ENCODE peak calls at places on chromosome 21, in nine cellular contexts. M is aorta; L is hippocampal formation; D is heart left ventricle; K is AG20443; X is retinal pigment epithelial cell; H is spleen; E is stimulated activated CD8-positive, alpha-beta memory T cell treated with anti-CD3 and anti-CD28 coated beads, Interleukin-15, amount 100 ng/mL, for 1 hour; Z is neural crest cell. P is an unnamed sample.

GRCh38 chr21:43994085-43994484 is 18.0 kb upstream of the TRAPPC10 start:
- DNase-seq in X (no peak), K (no peak), D (no peak), M (no peak), H (no peak), Z (no peak), E (no peak), L (no peak), P (no peak)

GRCh38 chr21:37536616-37537278 is 170.2 kb downstream of the DYRK1A start:
- DNase-seq in X (no peak), H (no peak), M (no peak), L (no peak), D (no peak), E (no peak), Z (no peak), K (no peak), P (no peak)

GRCh38 chr21:44461438-44462089 is 6.3 kb downstream of the LRRC3 start:
- DNase-seq in X (no peak), D (no peak), M (no peak), H (no peak), L (no peak), Z (no peak), E (no peak), K (peak; percentile 53), P (no peak)

GRCh38 chr21:46393941-46394818 is 64.5 kb upstream of the DIP2A start:
- DNase-seq in Z (no peak), E (no peak), L (no peak), H (no peak), X (no peak), M (no peak), K (no peak), D (no peak), P (no peak)

GRCh38 chr21:33531007-33531406 is 10.9 kb downstream of the GART start:
- DNase-seq in Z (no peak), H (no peak), E (no peak), L (no peak), M (no peak), D (no peak), X (no peak), K (no peak), P (no peak)

GRCh38 chr21:7933923-7934322 is 2587.5 kb upstream of the TPTE start:
- DNase-seq in D (no peak), M (no peak), K (no peak), E (no peak), H (no peak), X (no peak), L (no peak), Z (no peak), P (no peak)

GRCh38 chr21:26093094-26093493 is 77.5 kb downstream of the APP start:
- DNase-seq in H (no peak), L (no peak), M (no peak), X (no peak), K (peak; percentile 21), E (no peak), Z (no peak), D (no peak), P (no peak)

GRCh38 chr21:44255519-44255981 is 6.1 kb downstream of the DNMT3L start:
- DNase-seq in H (peak; percentile 54), Z (no peak), K (peak; percentile 69), L (no peak), E (no peak), D (no peak), M (no peak), X (no peak), P (no peak)

P was measured in NCI-H1436 treated with DMSO at 0.1 percent for 48 hours.